ENCODE peak calls at places on chromosome 21, in four cellular contexts. One of them, this sample, is unnamed.

GRCh38 chr21:16532841-16533240 is 803.1 kb downstream of the USP25 start:
- DNase-seq in activated T-helper 1 cell treated with anti-CD3 and anti-CD28 coated beads, Interleukin-2, amount 50 U/mL, for 16 hours: no peak
- DNase-seq in progenitor cell of endocrine pancreas: no peak
- DNase-seq in KG1: no peak
- DNase-seq in this sample: no peak

GRCh38 chr21:35002879-35003722 is 46.0 kb downstream of the RUNX1 start:
- DNase-seq in activated T-helper 1 cell treated with anti-CD3 and anti-CD28 coated beads, Interleukin-2, amount 50 U/mL, for 16 hours: no peak
- DNase-seq in progenitor cell of endocrine pancreas: no peak
- DNase-seq in KG1: no peak
- DNase-seq in this sample: no peak

GRCh38 chr21:14064296-14064645 is 146.5 kb downstream of the LIPI start:
- DNase-seq in activated T-helper 1 cell treated with anti-CD3 and anti-CD28 coated beads, Interleukin-2, amount 50 U/mL, for 16 hours: no peak
- DNase-seq in progenitor cell of endocrine pancreas: no peak
- DNase-seq in KG1: no peak
- DNase-seq in this sample: no peak

GRCh38 chr21:45004059-45004422 is 64.2 kb downstream of the SLX9 start:
- DNase-seq in activated T-helper 1 cell treated with anti-CD3 and anti-CD28 coated beads, Interleukin-2, amount 50 U/mL, for 16 hours: no peak
- DNase-seq in progenitor cell of endocrine pancreas: no peak
- DNase-seq in KG1: no peak
- DNase-seq in this sample: no peak

GRCh38 chr21:27581168-27581567 is 614.3 kb upstream of the ADAMTS5 start:
- DNase-seq in activated T-helper 1 cell treated with anti-CD3 and anti-CD28 coated beads, Interleukin-2, amount 50 U/mL, for 16 hours: no peak
- DNase-seq in progenitor cell of endocrine pancreas: no peak
- DNase-seq in KG1: no peak
- DNase-seq in this sample: no peak

GRCh38 chr21:33238146-33238545 is 8.4 kb downstream of the IFNAR2 start:
- DNase-seq in activated T-helper 1 cell treated with anti-CD3 and anti-CD28 coated beads, Interleukin-2, amount 50 U/mL, for 16 hours: no peak
- DNase-seq in progenitor cell of endocrine pancreas: no peak
- DNase-seq in KG1: no peak
- DNase-seq in this sample: no peak

GRCh38 chr21:16037386-16037785 is 307.6 kb downstream of the USP25 start:
- DNase-seq in activated T-helper 1 cell treated with anti-CD3 and anti-CD28 coated beads, Interleukin-2, amount 50 U/mL, for 16 hours: no peak
- DNase-seq in progenitor cell of endocrine pancreas: no peak
- DNase-seq in KG1: peak
- DNase-seq in this sample: no peak

GRCh38 chr21:36513430-36513829 is 33.5 kb upstream of the CLDN14 start:
- DNase-seq in activated T-helper 1 cell treated with anti-CD3 and anti-CD28 coated beads, Interleukin-2, amount 50 U/mL, for 16 hours: no peak
- DNase-seq in progenitor cell of endocrine pancreas: no peak
- DNase-seq in KG1: no peak
- DNase-seq in this sample: peak

GRCh38 chr21:35473496-35473895 is 424.4 kb upstream of the RUNX1 start:
- DNase-seq in activated T-helper 1 cell treated with anti-CD3 and anti-CD28 coated beads, Interleukin-2, amount 50 U/mL, for 16 hours: no peak
- DNase-seq in progenitor cell of endocrine pancreas: no peak
- DNase-seq in KG1: peak
- DNase-seq in this sample: no peak

GRCh38 chr21:26127918-26128317 is 42.7 kb downstream of the APP start:
- DNase-seq in activated T-helper 1 cell treated with anti-CD3 and anti-CD28 coated beads, Interleukin-2, amount 50 U/mL, for 16 hours: no peak
- DNase-seq in progenitor cell of endocrine pancreas: no peak
- DNase-seq in KG1: no peak
- DNase-seq in this sample: no peak

GRCh38 chr21:37176716-37177115 is 90.4 kb downstream of the VPS26C start:
- DNase-seq in activated T-helper 1 cell treated with anti-CD3 and anti-CD28 coated beads, Interleukin-2, amount 50 U/mL, for 16 hours: no peak
- DNase-seq in progenitor cell of endocrine pancreas: no peak
- DNase-seq in KG1: no peak
- DNase-seq in this sample: no peak

GRCh38 chr21:22585558-22585957 is 1587.3 kb downstream of the NCAM2 start:
- DNase-seq in activated T-helper 1 cell treated with anti-CD3 and anti-CD28 coated beads, Interleukin-2, amount 50 U/mL, for 16 hours: no peak
- DNase-seq in progenitor cell of endocrine pancreas: no peak
- DNase-seq in KG1: no peak
- DNase-seq in this sample: no peak

GRCh38 chr21:32921632-32922230 is 104.0 kb upstream of the OLIG2 start:
- DNase-seq in activated T-helper 1 cell treated with anti-CD3 and anti-CD28 coated beads, Interleukin-2, amount 50 U/mL, for 16 hours: no peak
- DNase-seq in progenitor cell of endocrine pancreas: no peak
- DNase-seq in KG1: no peak
- DNase-seq in this sample: peak

GRCh38 chr21:38380391-38381137 is 117.7 kb downstream of the ERG start:
- DNase-seq in activated T-helper 1 cell treated with anti-CD3 and anti-CD28 coated beads, Interleukin-2, amount 50 U/mL, for 16 hours: no peak
- DNase-seq in progenitor cell of endocrine pancreas: no peak
- DNase-seq in KG1: no peak
- DNase-seq in this sample: no peak

GRCh38 chr21:37412603-37413360 is 46.2 kb downstream of the DYRK1A start:
- DNase-seq in activated T-helper 1 cell treated with anti-CD3 and anti-CD28 coated beads, Interleukin-2, amount 50 U/mL, for 16 hours: no peak
- DNase-seq in progenitor cell of endocrine pancreas: no peak
- DNase-seq in KG1: no peak
- DNase-seq in this sample: no peak

GRCh38 chr21:42556476-42556875 is 42.8 kb downstream of the SLC37A1 start:
- DNase-seq in activated T-helper 1 cell treated with anti-CD3 and anti-CD28 coated beads, Interleukin-2, amount 50 U/mL, for 16 hours: no peak
- DNase-seq in progenitor cell of endocrine pancreas: no peak
- DNase-seq in KG1: no peak
- DNase-seq in this sample: no peak

GRCh38 chr21:44730951-44731579 is 19.7 kb upstream of the TSPEAR start:
- DNase-seq in activated T-helper 1 cell treated with anti-CD3 and anti-CD28 coated beads, Interleukin-2, amount 50 U/mL, for 16 hours: no peak
- DNase-seq in progenitor cell of endocrine pancreas: no peak
- DNase-seq in KG1: no peak
- DNase-seq in this sample: no peak

This sample was measured in activated B cell treated with CpG ODN at 0.5 μM for 24 hours.